ENCODE peak calls at places on chromosomes 6 and 20, in seven cellular contexts. K, U, W, E, V, J and B are unnamed samples.

GRCh38 chr6:165823609-165824326 is 160.7 kb upstream of the PDE10A start:
- DNase-seq in K (no peak), W (no peak), V (no peak), E (no peak), J (no peak), U (no peak), B (peak)

GRCh38 chr20:33685328-33686007 is 717 bp downstream of the E2F1 start:
- DNase-seq in E (no peak), U (no peak), K (peak), V (no peak), J (no peak), W (peak), B (no peak)

GRCh38 chr20:1392443-1392692 is 486 bp downstream of the FKBP1A start:
- DNase-seq in W (peak), V (no peak), J (no peak), K (no peak), U (no peak), E (no peak), B (no peak)

GRCh38 chr6:293185-294174 is 1.2 kb downstream of the DUSP22 start:
- DNase-seq in J (no peak), U (peak), V (no peak), W (peak), K (peak), E (peak), B (peak)

GRCh38 chr20:8246701-8247100 is 114.6 kb downstream of the PLCB1 start:
- DNase-seq in U (no peak), V (no peak), K (no peak), J (no peak), W (no peak), E (no peak), B (no peak)

GRCh38 chr6:22236626-22237414 is 60.0 kb downstream of the PRL start:
- DNase-seq in V (peak), W (no peak), K (no peak), J (no peak), U (no peak), E (peak), B (peak)

GRCh38 chr20:64110411-64111068 is 3.2 kb upstream of the NPBWR2 start:
- DNase-seq in J (peak), K (peak), E (no peak), V (no peak), U (peak), W (no peak), B (no peak)

GRCh38 chr6:110410534-110410933 is 4.8 kb downstream of the DDO start:
- DNase-seq in J (no peak), U (no peak), E (no peak), V (no peak), K (no peak), W (no peak), B (no peak)

GRCh38 chr6:47690209-47690608 is 8.2 kb upstream of the ADGRF4 start:
- DNase-seq in J (no peak), W (no peak), U (no peak), E (no peak), K (no peak), V (no peak), B (no peak)

GRCh38 chr6:20162515-20162914 is 49.8 kb downstream of the MBOAT1 start:
- DNase-seq in W (no peak), K (no peak), E (no peak), V (no peak), J (no peak), U (no peak), B (no peak)

GRCh38 chr20:61263084-61263695 is 11.1 kb downstream of the CDH4 start:
- DNase-seq in V (no peak), J (no peak), K (no peak), E (peak), W (peak), U (no peak), B (no peak)

GRCh38 chr6:87283461-87283860 is 38.9 kb upstream of the SMIM8 start:
- DNase-seq in K (no peak), E (no peak), J (no peak), W (no peak), U (no peak), V (no peak), B (no peak)

GRCh38 chr6:8513174-8513573 is 77.8 kb upstream of the SLC35B3 start:
- DNase-seq in U (no peak), E (no peak), K (no peak), J (no peak), W (no peak), V (no peak), B (no peak)

GRCh38 chr6:85644374-85644762 is 1.7 kb upstream of the SYNCRIP start:
- DNase-seq in W (peak), V (no peak), U (no peak), E (no peak), J (no peak), K (no peak), B (no peak)

GRCh38 chr6:97280766-97281165 is 2.2 kb downstream of the MMS22L start:
- DNase-seq in W (no peak), J (no peak), V (no peak), K (no peak), E (no peak), U (no peak), B (no peak)

GRCh38 chr6:1856381-1856780 is 246.7 kb downstream of the FOXC1 start:
- DNase-seq in W (no peak), U (no peak), E (peak), K (peak), V (no peak), J (no peak), B (peak)

GRCh38 chr20:24993337-24994185 is 1.0 kb upstream of the APMAP start:
- DNase-seq in K (no peak), V (no peak), U (peak), W (peak), E (peak), J (no peak), B (no peak)

GRCh38 chr6:129490551-129491245 is 219.3 kb downstream of the ARHGAP18 start:
- DNase-seq in J (no peak), E (peak), W (peak), K (peak), U (peak), V (peak), B (peak)

GRCh38 chr6:124294572-124294971 is 490.9 kb downstream of the NKAIN2 start:
- DNase-seq in K (no peak), W (no peak), V (no peak), E (peak), J (no peak), U (no peak), B (no peak)

GRCh38 chr20:56702931-56703840 is 74.1 kb downstream of the TFAP2C start:
- DNase-seq in W (no peak), E (no peak), V (no peak), K (no peak), U (no peak), J (no peak), B (no peak)

GRCh38 chr6:108712946-108713345 is 135.3 kb upstream of the ARMC2 start:
- DNase-seq in K (no peak), U (no peak), W (peak), J (no peak), V (no peak), E (no peak), B (no peak)

GRCh38 chr6:1560281-1561058 is 49.2 kb upstream of the FOXC1 start:
- DNase-seq in U (no peak), E (no peak), V (no peak), W (no peak), K (no peak), J (no peak), B (no peak)

GRCh38 chr6:31125586-31126363 is 5.5 kb upstream of the CDSN start:
- DNase-seq in W (peak), K (no peak), U (no peak), E (peak), J (peak), V (no peak), B (no peak)

GRCh38 chr20:23920408-23920780 is 40.8 kb upstream of the CST5 start:
- DNase-seq in U (no peak), J (no peak), K (no peak), V (no peak), W (no peak), E (no peak), B (no peak)

GRCh38 chr20:25148982-25149846 is 46.3 kb upstream of the ENTPD6 start:
- DNase-seq in E (no peak), J (no peak), U (no peak), K (no peak), V (no peak), W (no peak), B (no peak)

GRCh38 chr20:6651561-6651960 is 115.9 kb upstream of the BMP2 start:
- DNase-seq in K (no peak), U (no peak), E (no peak), V (no peak), J (no peak), W (no peak), B (no peak)

GRCh38 chr20:31966991-31967655 is 828 bp upstream of the XKR7 start:
- DNase-seq in J (no peak), E (no peak), U (no peak), K (no peak), V (no peak), W (no peak), B (no peak)

GRCh38 chr6:42179956-42180335 is 6.8 kb downstream of the GUCA1A start:
- DNase-seq in K (peak), W (no peak), J (no peak), E (no peak), V (no peak), U (no peak), B (no peak)

GRCh38 chr6:42179261-42179955 is 6.2 kb downstream of the GUCA1A start:
- DNase-seq in E (no peak), V (no peak), U (no peak), W (no peak), K (no peak), J (no peak), B (no peak)

GRCh38 chr6:42185597-42185996 is 9.2 kb downstream of the GUCA1B start:
- DNase-seq in W (no peak), V (no peak), K (no peak), E (no peak), U (no peak), J (no peak), B (no peak)

GRCh38 chr6:42184475-42184874 is 10.3 kb downstream of the GUCA1B start:
- DNase-seq in V (no peak), U (no peak), E (no peak), J (no peak), W (no peak), K (no peak), B (no peak)

GRCh38 chr6:42182101-42182500 is 8.9 kb downstream of the GUCA1A start:
- DNase-seq in W (no peak), U (no peak), K (no peak), E (no peak), J (no peak), V (no peak), B (no peak)
- TF ChIP-seq CTCF in W (no peak), U (no peak), K (no peak), E (no peak), J (no peak), V (no peak), B (no peak)

DNA sequence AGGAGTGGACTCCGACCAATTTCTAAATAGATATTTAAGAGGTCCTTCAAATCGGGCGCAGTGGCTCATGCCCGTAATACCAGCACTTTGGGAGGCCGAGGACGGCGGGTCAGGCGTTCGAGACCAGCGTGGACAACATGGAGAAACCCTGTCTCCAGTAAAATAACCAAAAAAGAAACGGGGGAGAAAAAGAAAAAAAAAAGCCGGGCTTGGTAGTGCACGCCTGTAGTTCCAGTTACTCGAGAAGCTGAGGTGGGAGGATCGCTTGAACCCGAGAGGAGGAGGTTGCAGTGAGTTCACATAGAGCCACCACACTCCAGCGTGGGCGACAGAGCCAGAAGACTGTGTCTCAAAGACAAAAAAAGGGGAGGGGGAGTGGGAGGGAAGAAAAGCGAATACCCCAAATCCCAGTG is 53.3 kb upstream of the HFE start:
- DNase-seq in E (no peak), W (peak), V (no peak), U (no peak), J (no peak), K (no peak), B (no peak)
- H3K4me3 ChIP-seq in E (peak), W (peak), V (peak), U (peak), J (peak), K (peak), B (peak)

GRCh38 chr6:25017486-25017885 is 81.7 kb upstream of the RIPOR2 start:
- DNase-seq in K (no peak), E (no peak), W (no peak), U (no peak), J (no peak), V (no peak), B (no peak)

GRCh38 chr6:25016311-25016710 is 80.6 kb upstream of the RIPOR2 start:
- DNase-seq in W (no peak), E (no peak), K (no peak), U (no peak), V (no peak), J (no peak), B (no peak)

GRCh38 chr6:25014375-25014774 is 78.6 kb upstream of the RIPOR2 start:
- DNase-seq in U (no peak), J (no peak), W (no peak), K (no peak), E (no peak), V (no peak), B (no peak)

GRCh38 chr6:25014806-25015560 is 79.2 kb upstream of the RIPOR2 start:
- DNase-seq in K (no peak), V (peak), E (peak), W (no peak), U (no peak), J (no peak), B (no peak)

DNA sequence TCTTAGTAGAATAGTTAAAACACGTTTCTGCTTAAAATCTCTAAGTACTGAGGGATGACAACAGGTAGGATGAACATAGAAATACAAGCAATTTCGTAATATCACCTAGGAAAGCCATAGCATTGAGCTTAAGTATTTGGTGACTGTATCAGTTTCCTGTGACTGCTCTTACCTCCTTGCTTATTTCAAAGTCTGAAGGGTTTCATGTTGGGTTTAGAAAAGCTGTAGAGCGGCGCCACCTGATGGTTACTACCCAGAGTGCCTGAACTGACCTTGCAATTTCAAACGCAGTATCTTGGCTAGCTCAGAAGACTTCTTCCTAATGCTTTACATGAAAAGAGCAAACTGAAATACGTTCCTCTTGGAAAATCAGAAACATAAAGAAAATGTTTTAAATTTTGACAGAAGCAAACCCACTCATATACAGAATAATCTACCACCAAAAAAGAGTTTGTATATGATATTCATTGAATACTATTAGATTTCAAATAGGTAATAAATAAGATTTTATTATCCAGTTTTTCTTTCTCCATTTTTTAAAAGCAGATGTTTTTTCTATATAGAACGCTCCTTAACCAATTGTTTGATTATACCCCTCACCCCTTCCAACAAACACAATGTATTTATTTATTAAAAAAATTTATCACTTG is 82.3 kb upstream of the RIPOR2 start:
- DNase-seq in K (peak), J (peak), V (no peak), E (peak), U (peak), W (peak), B (peak)
- TF ChIP-seq CTCF in K (peak), J (peak), V (peak), E (peak), U (peak), W (peak), B (peak)

GRCh38 chr6:136083540-136083939 is 166.6 kb downstream of the MTFR2 start:
- DNase-seq in V (no peak), K (no peak), W (no peak), J (no peak), E (no peak), U (no peak), B (no peak)

GRCh38 chr6:136084403-136084802 is 165.7 kb downstream of the MTFR2 start:
- DNase-seq in W (no peak), V (no peak), K (no peak), E (no peak), U (no peak), J (no peak), B (no peak)

GRCh38 chr6:136087986-136088385 is 162.1 kb downstream of the MTFR2 start:
- DNase-seq in U (no peak), J (no peak), V (no peak), W (no peak), E (no peak), K (no peak), B (no peak)

GRCh38 chr6:136086686-136087085 is 163.4 kb downstream of the MTFR2 start:
- DNase-seq in K (no peak), J (no peak), W (no peak), E (peak), U (no peak), V (no peak), B (no peak)

DNA sequence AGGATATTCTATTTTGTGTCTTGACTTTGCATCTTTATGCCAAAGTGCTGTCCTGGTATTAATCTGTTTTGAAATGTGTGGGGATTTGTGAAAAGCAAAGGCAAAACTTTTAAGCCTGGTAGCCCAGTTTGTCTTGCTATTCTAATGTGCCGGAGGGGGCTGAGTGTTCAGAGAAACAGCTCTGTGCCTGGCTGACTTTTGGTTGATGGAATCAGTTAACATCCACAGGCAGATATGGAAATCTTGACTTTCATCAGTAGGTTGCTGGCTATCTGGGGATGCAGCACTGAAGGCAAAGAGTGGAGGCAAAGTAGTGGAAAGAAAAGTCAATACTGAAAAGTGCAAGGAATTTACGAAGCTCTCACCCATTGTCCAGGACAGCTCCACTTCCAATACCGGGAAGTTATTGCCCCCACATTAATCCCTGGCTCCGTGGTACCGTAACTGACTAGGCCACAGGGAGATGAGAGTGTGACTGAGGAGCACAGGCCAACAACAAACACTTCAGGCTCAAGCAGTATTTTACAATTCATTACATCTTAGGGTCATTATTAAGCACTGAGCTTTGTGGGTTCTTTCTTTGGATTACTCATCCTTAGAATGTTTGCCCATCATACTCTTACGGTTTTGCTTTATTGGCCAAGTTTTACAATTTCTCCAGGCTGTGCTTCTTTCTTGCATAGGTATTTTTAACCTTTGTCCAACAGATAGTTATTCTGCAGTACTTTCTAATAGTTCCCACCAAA is 164.6 kb downstream of the MTFR2 start:
- DNase-seq in K (no peak), V (no peak), E (no peak), W (no peak), J (no peak), U (no peak), B (no peak)
- H3K4me3 ChIP-seq in K (no peak), V (no peak), E (no peak), W (no peak), J (no peak), U (no peak), B (no peak)

DNA sequence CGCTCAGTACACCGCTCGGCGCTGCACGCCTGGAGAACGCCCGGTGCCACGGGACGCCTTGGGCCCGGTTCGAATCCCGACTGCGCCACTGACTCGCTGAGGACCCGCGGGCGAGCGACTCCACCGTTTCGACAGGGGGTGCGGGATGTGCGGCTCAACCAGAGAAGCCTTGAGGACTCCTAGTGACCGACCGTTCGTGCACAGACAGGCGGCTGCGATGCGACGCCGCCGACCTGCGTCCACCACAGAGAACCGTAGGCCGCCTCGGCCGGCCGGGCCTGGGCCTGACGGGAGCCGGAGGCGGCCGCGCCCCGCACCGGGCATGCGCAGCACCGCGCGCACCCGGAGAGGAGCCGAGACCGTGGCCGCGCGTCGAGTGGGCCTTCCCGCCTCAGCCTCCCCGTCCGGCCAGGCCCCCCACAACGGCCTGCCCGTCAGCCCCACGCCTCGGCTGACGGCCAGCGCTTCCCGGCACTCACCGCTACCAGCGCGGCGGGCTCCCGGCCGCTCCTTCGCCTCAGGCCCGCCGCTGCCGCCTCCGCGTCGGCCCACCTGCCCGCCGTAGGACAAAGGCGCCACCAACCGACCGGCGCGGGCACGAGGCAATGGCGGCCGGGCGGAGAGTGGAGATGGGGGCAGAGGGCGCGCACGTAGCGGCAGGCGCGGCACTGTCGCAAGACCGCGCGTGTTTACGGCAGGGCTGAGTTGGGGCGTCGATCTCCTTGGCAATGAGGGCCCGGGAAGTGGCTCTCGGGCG is at the start of gene NCOA5:
- DNase-seq in V (peak), W (peak), J (peak), K (peak), E (peak), U (peak), B (peak)
- TF ChIP-seq CTCF in V (peak), W (no peak), J (peak), K (no peak), E (no peak), U (no peak), B (peak)